ENCODE peak calls at places on chromosomes 6 and 20, in four cellular contexts. M is body of pancreas, Z is ovary, K is adrenal gland. P is an unnamed sample.

GRCh38 chr20:46350201-46350985 is 42.1 kb upstream of the CDH22 start:
- DNase-seq in Z (no peak), K (peak; percentile 82), M (no peak), P (no peak)

GRCh38 chr6:20252311-20252710 is 40.0 kb upstream of the MBOAT1 start:
- DNase-seq in K (no peak), M (no peak), Z (no peak), P (no peak)

GRCh38 chr6:170444811-170445211 is 108.3 kb downstream of the PSMB1 start:
- DNase-seq in K (no peak), M (no peak), Z (no peak), P (no peak)

GRCh38 chr6:17945111-17945510 is 42.3 kb downstream of the KIF13A start:
- DNase-seq in Z (no peak), M (no peak), K (no peak), P (no peak)

GRCh38 chr20:60138263-60139127 is 180.3 kb downstream of the CDH26 start:
- DNase-seq in K (peak; percentile 51), Z (no peak), M (peak; percentile 48), P (peak; percentile 24)

GRCh38 chr20:63060057-63060991 is 53.6 kb upstream of the BHLHE23 start:
- DNase-seq in M (no peak), K (peak; percentile 15), Z (no peak), P (no peak)

GRCh38 chr6:23533954-23534725 is 591.9 kb upstream of the NRSN1 start:
- DNase-seq in K (no peak), M (no peak), Z (no peak), P (no peak)

GRCh38 chr6:168589275-168589674 is 148.3 kb downstream of the SMOC2 start:
- DNase-seq in K (no peak), M (no peak), Z (no peak), P (no peak)

GRCh38 chr6:130559166-130559565 is 193.3 kb downstream of the TMEM200A start:
- DNase-seq in Z (no peak), M (no peak), K (no peak), P (no peak)

GRCh38 chr6:130671119-130672104 is 155.8 kb upstream of the SMLR1 start:
- DNase-seq in K (peak; percentile 16), Z (peak; percentile 76), M (no peak), P (peak; percentile 92)

GRCh38 chr20:17226410-17227198 is at the start of gene PCSK2:
- DNase-seq in M (peak; percentile 70), K (peak; percentile 8), Z (peak; percentile 85), P (no peak)

GRCh38 chr6:34513628-34514027 is 42.5 kb downstream of the SPDEF start:
- DNase-seq in K (no peak), Z (no peak), M (no peak), P (no peak)

GRCh38 chr6:2804516-2804915 is 37.1 kb downstream of the SERPINB1 start:
- DNase-seq in Z (no peak), M (peak; percentile 78), K (peak; percentile 62), P (no peak)

GRCh38 chr20:17024513-17025105 is 202.2 kb upstream of the PCSK2 start:
- DNase-seq in Z (no peak), K (no peak), M (no peak), P (no peak)

GRCh38 chr6:148968636-148969270 is 221.9 kb downstream of the UST start:
- DNase-seq in M (no peak), K (no peak), Z (no peak), P (no peak)

GRCh38 chr6:148967546-148967945 is 220.7 kb downstream of the UST start:
- DNase-seq in M (no peak), Z (no peak), K (no peak), P (no peak)

GRCh38 chr6:148969271-148969666 is 222.4 kb downstream of the UST start:
- DNase-seq in M (no peak), Z (no peak), K (no peak), P (no peak)

GRCh38 chr6:148971027-148971927 is 224.4 kb downstream of the UST start:
- DNase-seq in M (no peak), Z (no peak), K (no peak), P (no peak)

DNA sequence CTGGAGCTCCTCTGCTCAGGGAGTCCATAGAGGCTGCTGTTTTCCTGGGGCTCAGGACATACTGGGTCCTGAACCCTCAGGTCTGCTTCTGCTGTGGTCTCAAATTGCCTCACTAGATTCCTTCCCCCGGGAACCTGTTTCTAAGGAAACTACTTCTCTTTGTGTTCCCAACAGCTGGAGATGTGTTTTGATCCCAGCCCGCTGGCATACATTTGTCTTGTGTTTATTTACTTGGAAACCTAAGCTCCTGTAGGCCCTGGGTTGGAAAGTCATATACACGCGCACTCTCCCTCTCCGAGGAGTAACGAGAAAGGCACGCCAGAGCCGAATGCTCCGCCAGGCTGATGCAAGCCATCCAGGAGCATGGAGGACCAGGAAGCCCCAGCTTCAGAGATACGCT is 222.8 kb downstream of the UST start:
- DNase-seq in Z (no peak), K (no peak), M (no peak), P (no peak)
- TF ChIP-seq POLR2A in Z (no peak), K (no peak), M (no peak), P (no peak)

GRCh38 chr6:41546475-41546865 is 289 bp downstream of the FOXP4 start:
- DNase-seq in K (no peak), M (no peak), Z (no peak), P (no peak)
- H3K4me1 ChIP-seq in K (peaks cover 14% of the 10 kb centered on the region), M (peaks cover 47% of the 10 kb centered on the region), Z (peaks cover 2% of the 10 kb centered on the region), P (peaks cover 17% of the 10 kb centered on the region)

DNA sequence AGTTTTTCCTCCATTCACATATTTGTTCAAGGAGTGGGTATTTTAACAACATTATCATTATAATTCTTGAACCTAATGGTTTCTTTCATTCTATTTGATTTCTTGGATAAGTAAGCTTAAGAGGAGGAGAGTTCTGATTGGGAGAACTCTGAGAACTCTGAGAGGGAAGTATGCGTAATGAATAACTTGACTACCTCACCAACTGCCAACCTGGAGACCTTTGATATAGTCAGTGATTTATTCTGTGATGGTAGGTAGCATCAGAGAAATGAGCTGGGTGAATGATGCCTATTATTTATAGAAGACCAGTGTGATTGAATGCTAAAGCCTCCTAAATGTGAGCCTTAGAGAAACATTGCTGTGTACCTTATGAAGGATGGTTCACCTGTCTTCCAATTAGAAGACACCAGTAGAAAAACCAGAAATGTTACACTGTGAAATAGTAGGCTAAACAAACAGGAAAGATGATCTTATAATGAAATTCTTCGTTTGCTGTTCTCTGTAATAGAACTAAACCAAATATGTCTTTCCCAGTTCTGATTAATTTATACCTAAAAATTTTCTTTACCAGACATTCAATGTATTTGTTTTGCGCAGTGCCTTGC is 114.9 kb downstream of the RTN4IP1 start:
- DNase-seq in K (no peak), M (no peak), Z (no peak), P (no peak)
- TF ChIP-seq POLR2A in K (no peak), M (no peak), Z (no peak), P (no peak)

GRCh38 chr20:51769941-51770615 is 1.9 kb upstream of the ATP9A start:
- DNase-seq in K (no peak), Z (no peak), M (no peak), P (no peak)

GRCh38 chr20:51772236-51772635 is 4.0 kb upstream of the ATP9A start:
- DNase-seq in M (no peak), K (no peak), Z (no peak), P (no peak)

DNA sequence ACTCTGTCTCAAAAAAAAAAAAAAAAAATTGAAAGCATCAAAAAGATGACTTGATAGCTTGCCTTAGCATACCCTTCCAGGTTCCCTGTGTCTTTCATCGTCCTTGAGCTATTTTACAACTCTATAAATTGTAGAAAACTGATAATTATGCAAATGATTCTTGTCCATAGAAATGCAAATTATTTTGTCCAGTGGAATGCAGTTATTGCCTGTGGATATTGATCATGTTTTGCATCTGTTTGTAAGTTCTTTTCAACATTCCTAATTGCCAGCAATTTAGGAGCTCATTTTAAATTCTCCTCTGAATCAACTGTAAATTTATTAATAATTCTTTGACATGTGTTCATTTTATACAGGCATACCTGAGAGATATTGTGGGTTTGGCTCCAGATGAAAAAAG is 7.1 kb upstream of the ATP9A start:
- DNase-seq in Z (no peak), M (no peak), K (no peak), P (no peak)
- H3K4me1 ChIP-seq in Z (no peaks in the 10 kb centered on the region), M (no peaks in the 10 kb centered on the region), K (no peaks in the 10 kb centered on the region), P (no peaks in the 10 kb centered on the region)

DNA sequence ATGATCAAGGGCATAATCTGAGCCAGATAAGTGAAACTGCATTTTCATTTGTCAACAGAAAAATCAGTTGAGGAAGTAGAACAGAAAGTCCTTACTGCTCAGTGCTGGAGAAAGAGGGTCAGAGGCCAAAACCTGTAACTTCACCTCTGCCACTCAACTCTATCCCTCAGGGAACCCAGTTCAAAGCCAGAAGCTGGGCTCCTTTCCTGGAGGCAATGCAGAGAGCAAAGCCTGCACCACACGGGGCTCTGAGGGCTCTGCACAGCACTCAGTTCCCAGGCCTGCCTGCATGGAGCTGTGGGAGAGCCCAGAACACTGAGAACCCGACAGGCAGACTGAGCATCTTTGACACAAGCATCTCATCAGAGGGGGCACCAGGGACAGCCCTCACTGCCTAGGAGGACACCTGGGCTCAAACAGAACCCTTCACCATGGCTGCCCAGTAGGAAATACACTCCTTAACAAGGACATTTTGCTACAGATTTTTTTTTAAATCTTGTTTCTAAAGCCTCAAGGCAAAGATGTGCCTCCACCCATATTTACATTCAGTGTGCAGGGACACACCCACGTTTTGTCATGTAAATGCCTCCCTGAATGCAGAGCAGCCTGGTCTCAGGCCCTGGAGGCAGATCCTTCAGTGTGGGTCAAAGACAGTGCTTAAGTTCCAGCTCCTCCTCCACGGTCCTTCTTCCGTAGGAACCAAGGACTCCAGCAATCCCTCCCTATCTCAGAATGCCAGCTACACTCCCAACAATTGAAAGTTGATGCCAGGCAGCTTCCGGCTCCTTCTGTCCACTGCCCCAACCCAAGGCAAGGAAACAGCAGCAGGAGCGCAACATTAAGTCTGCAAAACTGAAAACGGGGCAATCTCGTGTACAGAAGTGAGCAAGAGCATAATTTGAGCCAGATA is 6.6 kb downstream of the RNASET2 start:
- DNase-seq in M (no peak), Z (no peak), K (no peak), P (no peak)
- TF ChIP-seq POLR2A in M (no peak), Z (no peak), K (no peak), P (no peak)

GRCh38 chr20:49583343-49583668 is 15.4 kb upstream of the PTGIS start:
- DNase-seq in K (no peak), Z (no peak), M (no peak), P (no peak)

GRCh38 chr20:49582413-49583334 is 14.7 kb upstream of the PTGIS start:
- DNase-seq in Z (no peak), K (no peak), M (no peak), P (no peak)

GRCh38 chr20:49579874-49580817 is 12.2 kb upstream of the PTGIS start:
- DNase-seq in M (no peak), Z (peak; percentile 63), K (no peak), P (peak; percentile 81)

GRCh38 chr20:49580818-49581174 is 12.9 kb upstream of the PTGIS start:
- DNase-seq in Z (no peak), K (no peak), M (no peak), P (no peak)

DNA sequence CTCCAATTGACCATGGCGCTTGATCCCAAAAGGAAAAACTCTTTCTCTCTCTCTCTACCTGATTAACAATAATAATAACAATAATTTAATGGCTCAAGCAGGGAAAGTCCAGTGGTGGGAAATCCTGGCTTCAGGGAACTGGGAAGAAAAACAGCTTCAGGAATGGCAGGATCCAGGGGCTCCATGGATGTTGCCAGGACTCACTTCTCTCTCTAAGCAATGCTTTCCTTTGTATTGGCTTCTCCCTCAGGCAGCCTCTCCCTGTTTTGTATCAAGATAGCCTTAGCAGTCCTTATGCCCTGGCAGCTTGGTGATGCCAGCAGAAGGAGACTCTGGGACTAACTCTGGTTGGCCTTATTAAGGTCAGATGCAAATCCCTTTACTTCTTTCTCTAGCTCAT is 13.5 kb upstream of the PTGIS start:
- DNase-seq in K (no peak), M (no peak), Z (no peak), P (no peak)
- H3K4me1 ChIP-seq in K (no peaks in the 10 kb centered on the region), M (peaks cover 29% of the 10 kb centered on the region), Z (peaks cover 32% of the 10 kb centered on the region), P (peaks cover 32% of the 10 kb centered on the region)

P was measured in uterus.